ENCODE peak calls at places on chromosomes 7 and 10, in four cellular contexts. M, E, Y and F are unnamed samples.
A peak's percentile ranks its signal among the peaks of the same experiment; 100 is the strongest.

GRCh38 chr7:27199820-27200760 is at the start of gene HOXA13:
- DNase-seq in E (peak; percentile 75), Y (peak; percentile 79), M (no peak), F (no peak)

GRCh38 chr10:84198206-84198915 is 4.0 kb downstream of the CDHR1 start:
- DNase-seq in E (no peak), Y (no peak), M (no peak), F (no peak)

GRCh38 chr7:147999962-148000361 is 590.6 kb upstream of the C7orf33 start:
- DNase-seq in E (no peak), Y (no peak), M (no peak), F (no peak)

GRCh38 chr10:45418859-45419672 is 45.0 kb downstream of the ALOX5 start:
- DNase-seq in Y (no peak), E (peak; percentile 82), M (no peak), F (no peak)

GRCh38 chr10:6721964-6722615 is 142.0 kb upstream of the PRKCQ start:
- DNase-seq in M (peak; percentile 94), Y (no peak), E (no peak), F (peak; percentile 92)

GRCh38 chr7:151520419-151521229 is 929 bp upstream of the RHEB start:
- DNase-seq in E (no peak), Y (peak; percentile 13), M (no peak), F (no peak)

GRCh38 chr7:157625973-157626790 is 289.4 kb downstream of the DNAJB6 start:
- DNase-seq in M (no peak), Y (peak; percentile 65), E (no peak), F (no peak)

GRCh38 chr10:124134251-124134650 is 40.9 kb upstream of the CHST15 start:
- DNase-seq in Y (no peak), M (no peak), E (no peak), F (no peak)

GRCh38 chr10:71089162-71089561 is 123.2 kb upstream of the UNC5B start:
- DNase-seq in E (no peak), Y (no peak), M (no peak), F (no peak)

GRCh38 chr10:132250456-132251223 is 57.1 kb downstream of the STK32C start:
- DNase-seq in E (no peak), Y (no peak), M (no peak), F (no peak)

GRCh38 chr10:132249232-132249724 is 58.5 kb downstream of the STK32C start:
- DNase-seq in E (no peak), M (no peak), Y (no peak), F (no peak)

GRCh38 chr10:132247943-132248342 is 59.8 kb downstream of the STK32C start:
- DNase-seq in Y (no peak), M (no peak), E (no peak), F (no peak)

GRCh38 chr10:132249824-132250375 is 57.9 kb downstream of the STK32C start:
- DNase-seq in M (no peak), E (no peak), Y (no peak), F (no peak)

DNA sequence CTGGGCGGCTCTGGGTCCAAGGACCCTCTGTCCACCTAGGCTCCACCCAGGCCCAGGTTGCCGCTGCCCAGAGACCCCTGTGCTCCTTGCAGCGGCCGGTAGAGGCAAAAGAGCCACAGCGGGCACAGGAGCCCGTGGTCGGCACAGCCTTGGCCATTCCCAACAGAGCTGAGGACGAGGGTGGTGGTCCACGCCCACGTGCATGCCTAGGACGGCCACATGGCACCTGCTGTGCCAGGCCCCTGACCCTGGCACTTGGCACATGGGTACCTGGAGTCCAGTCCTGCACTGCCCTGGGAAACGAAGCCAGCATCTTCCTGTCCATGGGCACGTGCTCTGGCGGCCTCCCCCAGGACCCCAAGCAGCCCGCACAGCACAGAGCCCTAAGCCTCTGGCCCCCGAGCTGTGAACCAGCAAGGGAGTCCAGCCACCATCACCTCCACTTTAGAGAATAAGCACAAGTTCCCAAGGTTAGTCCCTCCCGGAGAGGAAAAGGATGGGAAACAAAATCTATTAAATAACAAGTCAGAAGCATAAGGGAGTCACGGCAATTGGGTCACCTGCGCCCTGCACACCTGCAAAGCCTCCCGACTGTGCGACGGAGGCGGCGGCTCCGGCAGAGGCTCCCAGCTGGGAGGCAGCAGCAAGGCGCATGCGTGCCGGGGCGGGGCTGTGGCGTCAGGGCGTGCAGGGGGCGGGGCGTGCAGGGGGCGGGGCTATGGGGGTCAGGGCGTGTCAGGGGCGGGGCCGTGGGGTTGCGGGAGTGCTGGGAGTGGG is 59.1 kb downstream of the STK32C start:
- DNase-seq in Y (no peak), E (peak; percentile 80), M (no peak), F (no peak)
- H3K4me3 ChIP-seq in Y (no peak overlapping the region), E (peak overlapping the region; percentile 52), M (peak overlapping the region; percentile 40), F (peak overlapping the region; percentile 24)

GRCh38 chr10:97542169-97543024 is 30.2 kb upstream of the ANKRD2 start:
- DNase-seq in E (peak; percentile 38), M (peak; percentile 80), Y (no peak), F (peak; percentile 95)
- H3K4me3 ChIP-seq in E (no peak overlapping the region), M (no peak overlapping the region), Y (no peak overlapping the region), F (no peak overlapping the region)

GRCh38 chr7:144587701-144588100 is 184.2 kb upstream of the NOBOX start:
- DNase-seq in E (no peak), Y (no peak), M (no peak), F (no peak)

GRCh38 chr7:144588535-144588934 is 185.0 kb upstream of the NOBOX start:
- DNase-seq in E (no peak), M (no peak), Y (no peak), F (peak; percentile 0)

DNA sequence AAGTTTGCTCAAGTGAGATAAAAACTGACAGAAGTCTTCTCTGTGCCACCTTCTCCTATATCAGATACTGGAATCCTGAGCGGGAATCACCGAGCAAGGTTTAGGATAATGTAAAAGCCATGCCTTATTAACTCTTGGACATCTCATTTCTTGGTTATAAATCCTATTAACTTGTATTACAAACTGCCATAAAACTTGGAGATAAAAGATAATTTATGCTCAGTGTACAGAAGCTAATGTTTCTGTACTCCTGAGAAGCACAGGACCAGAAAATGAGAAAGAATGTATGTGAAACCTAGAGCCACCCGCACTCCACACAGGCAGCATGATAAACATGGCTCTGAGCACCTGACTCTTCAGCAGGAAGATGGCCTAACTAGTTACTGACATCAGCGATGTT is 181.2 kb upstream of the NOBOX start:
- DNase-seq in E (no peak), Y (no peak), M (no peak), F (no peak)
- H3K4me3 ChIP-seq in E (no peak overlapping the region), Y (no peak overlapping the region), M (no peak overlapping the region), F (no peak overlapping the region)

GRCh38 chr10:94429049-94429707 is 26.8 kb downstream of the TBC1D12 start:
- DNase-seq in Y (no peak), E (no peak), M (peak; percentile 61), F (peak; percentile 9)
- H3K4me3 ChIP-seq in Y (no peak overlapping the region), E (no peak overlapping the region), M (no peak overlapping the region), F (no peak overlapping the region)

GRCh38 chr7:90595341-90595800 is 750 bp upstream of the CDK14 start:
- DNase-seq in E (no peak), M (no peak), Y (no peak), F (no peak)
- H3K4me3 ChIP-seq in E (peak overlapping the region; percentile 89), M (peak overlapping the region; percentile 87), Y (no peak overlapping the region), F (peak overlapping the region; percentile 96)

GRCh38 chr7:55074008-55074499 is 55.2 kb downstream of the EGFR start:
- DNase-seq in M (no peak), E (no peak), Y (peak; percentile 17), F (no peak)
- H3K4me3 ChIP-seq in M (peak overlapping the region; percentile 1), E (no peak overlapping the region), Y (no peak overlapping the region), F (peak overlapping the region; percentile 25)

DNA sequence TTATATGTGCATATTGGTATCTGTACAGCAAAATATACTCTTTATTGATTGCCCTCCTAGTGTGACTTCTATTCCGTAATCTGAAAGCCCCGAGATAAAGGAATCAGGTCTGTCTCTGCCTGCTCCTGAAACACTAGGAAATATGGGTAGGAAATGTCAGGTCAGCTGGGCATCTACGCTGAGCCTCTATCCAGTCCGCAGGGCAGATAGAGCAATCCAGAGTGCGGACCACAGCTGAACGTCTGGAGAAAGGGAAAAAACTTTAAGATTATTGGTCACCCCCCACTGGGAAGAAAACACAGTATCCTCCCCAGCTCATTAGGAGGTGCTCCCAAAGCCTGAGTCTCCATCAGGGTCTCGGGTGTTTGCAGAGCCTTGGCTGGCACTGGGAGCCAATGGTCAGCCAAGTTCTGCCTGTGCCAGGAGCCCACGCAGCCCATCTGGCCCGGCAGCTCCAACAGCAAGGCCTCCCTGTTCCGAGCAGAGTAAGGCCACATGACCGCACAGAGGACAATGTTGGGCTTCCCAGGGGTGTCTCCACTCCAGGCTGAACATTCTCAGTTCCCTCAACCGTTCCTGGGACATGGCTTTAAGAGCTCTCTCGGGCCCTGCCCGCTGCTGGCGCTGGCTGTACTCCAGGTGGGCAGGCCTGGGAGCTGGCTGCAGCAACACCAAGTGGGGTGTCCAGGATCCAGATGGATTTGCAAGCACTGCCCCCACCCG is 7.6 kb downstream of the CTBP2 start:
- DNase-seq in E (peak; percentile 32), Y (no peak), M (no peak), F (no peak)
- H3K4me3 ChIP-seq in E (peak overlapping the region; percentile 42), Y (no peak overlapping the region), M (no peak overlapping the region), F (no peak overlapping the region)

GRCh38 chr10:35986756-35987467 is 344.8 kb upstream of the FZD8 start:
- DNase-seq in E (no peak), Y (no peak), M (no peak), F (no peak)
- H3K4me3 ChIP-seq in E (no peak overlapping the region), Y (no peak overlapping the region), M (no peak overlapping the region), F (no peak overlapping the region)

GRCh38 chr10:29431711-29432110 is 142.8 kb downstream of the LYZL1 start:
- DNase-seq in M (no peak), E (no peak), Y (no peak), F (no peak)

GRCh38 chr10:29430101-29430500 is 141.2 kb downstream of the LYZL1 start:
- DNase-seq in E (no peak), Y (no peak), M (no peak), F (no peak)

GRCh38 chr10:29426420-29426819 is 137.6 kb downstream of the LYZL1 start:
- DNase-seq in Y (no peak), M (no peak), E (no peak), F (no peak)

GRCh38 chr10:29427667-29428066 is 138.8 kb downstream of the LYZL1 start:
- DNase-seq in M (no peak), Y (no peak), E (no peak), F (no peak)

GRCh38 chr10:29428486-29428885 is 139.6 kb downstream of the LYZL1 start:
- DNase-seq in E (no peak), M (no peak), Y (no peak), F (no peak)
- H3K4me3 ChIP-seq in E (no peak overlapping the region), M (no peak overlapping the region), Y (no peak overlapping the region), F (no peak overlapping the region)

GRCh38 chr7:130903358-130903974 is 169.5 kb upstream of the KLF14 start:
- DNase-seq in Y (no peak), E (no peak), M (peak; percentile 79), F (peak; percentile 96)

GRCh38 chr7:130902755-130903357 is 168.8 kb upstream of the KLF14 start:
- DNase-seq in M (no peak), Y (no peak), E (no peak), F (no peak)

GRCh38 chr7:130904031-130904757 is 170.2 kb upstream of the KLF14 start:
- DNase-seq in M (peak; percentile 96), Y (no peak), E (no peak), F (peak; percentile 88)

GRCh38 chr7:130906575-130906974 is 172.6 kb upstream of the KLF14 start:
- DNase-seq in M (no peak), Y (no peak), E (no peak), F (no peak)

DNA sequence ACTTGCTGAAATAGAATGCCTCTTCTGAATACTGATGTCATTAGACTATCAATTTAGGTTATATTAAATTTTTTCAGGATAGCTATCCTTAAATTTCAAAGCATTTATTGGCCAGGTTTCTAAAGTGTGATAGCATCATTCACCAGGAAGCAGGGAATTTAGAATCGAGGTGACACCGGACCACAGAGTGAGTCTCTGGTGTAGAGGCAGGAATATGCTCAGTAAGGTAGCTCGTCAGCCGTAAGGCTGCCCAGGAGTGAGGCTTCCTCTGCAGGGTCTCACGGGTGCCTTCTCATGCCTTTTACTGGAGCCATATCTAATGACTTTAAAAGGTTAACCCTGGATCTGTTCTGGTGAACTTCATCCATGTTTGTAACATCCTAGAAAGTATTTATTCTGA is 170.8 kb upstream of the KLF14 start:
- DNase-seq in E (no peak), Y (no peak), M (no peak), F (no peak)
- H3K4me3 ChIP-seq in E (no peak overlapping the region), Y (no peak overlapping the region), M (peak overlapping the region; percentile 10), F (no peak overlapping the region)